ENCODE peak calls at places on chromosomes 11 and 22, in five cellular contexts. T is neuronal stem cell, E is A549, R is Caco-2, Q is tibial nerve. I is an unnamed sample. For H3K4me1, the result is how much of the 10 kb centered on the place peaks cover.

GRCh38 chr11:6817668-6818067 is 18.2 kb upstream of the OR6A2 start:
- DNase-seq in R (no peak), T (no peak), Q (no peak), E (no peak), I (no peak)

GRCh38 chr11:13277719-13278619 is at the start of gene BMAL1:
- DNase-seq in E (peak), T (no peak), Q (no peak), R (peak), I (peak)

GRCh38 chr11:110471315-110471714 is 41.6 kb downstream of the FDX1 start:
- DNase-seq in E (no peak), R (no peak), Q (no peak), T (no peak), I (no peak)

GRCh38 chr11:35859311-35859710 is 84.6 kb upstream of the LDLRAD3 start:
- DNase-seq in R (no peak), T (no peak), E (no peak), Q (no peak), I (no peak)

GRCh38 chr22:40334060-40334459 is 12.2 kb upstream of the ADSL start:
- DNase-seq in E (no peak), R (no peak), Q (no peak), T (no peak), I (no peak)

GRCh38 chr22:44795701-44796630 is 43.6 kb downstream of the ARHGAP8 start:
- DNase-seq in R (no peak), E (no peak), Q (no peak), T (no peak), I (no peak)

GRCh38 chr11:62770778-62771143 is 435 bp upstream of the TAF6L start:
- DNase-seq in E (no peak), Q (peak), T (no peak), R (peak), I (no peak)

GRCh38 chr22:38069372-38070249 is 12.4 kb downstream of the PICK1 start:
- DNase-seq in Q (no peak), E (no peak), T (no peak), R (peak), I (no peak)

GRCh38 chr11:30936476-30936875 is 350.3 kb upstream of the MPPED2 start:
- DNase-seq in E (no peak), R (no peak), Q (no peak), T (no peak), I (no peak)

GRCh38 chr11:130873766-130874165 is 42.5 kb downstream of the SNX19 start:
- DNase-seq in E (no peak), R (no peak), T (no peak), Q (no peak), I (no peak)

GRCh38 chr11:61814242-61814957 is 2.4 kb downstream of the FADS1 start:
- DNase-seq in R (peak), E (no peak), Q (peak), T (no peak), I (peak)

GRCh38 chr11:71437879-71438278 is 10.3 kb downstream of the DHCR7 start:
- DNase-seq in R (no peak), E (no peak), Q (no peak), T (no peak), I (no peak)

GRCh38 chr11:71438650-71439049 is 9.5 kb downstream of the DHCR7 start:
- DNase-seq in E (no peak), R (no peak), T (no peak), Q (no peak), I (no peak)

GRCh38 chr11:71435278-71435951 is 12.8 kb downstream of the DHCR7 start:
- DNase-seq in T (no peak), R (no peak), E (no peak), Q (no peak), I (no peak)

GRCh38 chr11:71437399-71437798 is 10.8 kb downstream of the DHCR7 start:
- DNase-seq in R (no peak), Q (no peak), E (no peak), T (no peak), I (no peak)

GRCh38 chr11:71436861-71437260 is 11.3 kb downstream of the DHCR7 start:
- DNase-seq in Q (no peak), R (no peak), E (no peak), T (no peak), I (no peak)
- H3K4me1 ChIP-seq in Q (under half), R (under half), E (under half), T (under half), I (under half)

GRCh38 chr22:20779014-20779812 is 5.3 kb downstream of the SERPIND1 start:
- DNase-seq in Q (peak), T (no peak), E (no peak), R (no peak), I (no peak)
- H3K4me1 ChIP-seq in Q (under half), T (under half), E (under half), R (under half), I (under half)

GRCh38 chr11:122140535-122140934 is 24.5 kb upstream of the BLID start:
- DNase-seq in E (no peak), T (no peak), R (no peak), Q (no peak), I (no peak)

GRCh38 chr11:122137081-122137793 is 21.2 kb upstream of the BLID start:
- DNase-seq in E (no peak), Q (no peak), R (no peak), T (no peak), I (no peak)

GRCh38 chr11:122141757-122142156 is 25.7 kb upstream of the BLID start:
- DNase-seq in R (no peak), T (no peak), Q (no peak), E (no peak), I (no peak)

GRCh38 chr11:122139595-122139866 is 23.5 kb upstream of the BLID start:
- DNase-seq in Q (no peak), T (no peak), E (no peak), R (no peak), I (no peak)

GRCh38 chr11:122138759-122139594 is 23.0 kb upstream of the BLID start:
- DNase-seq in T (no peak), R (no peak), E (no peak), Q (no peak), I (no peak)
- H3K4me1 ChIP-seq in T (under half), R (under half), E (half or more), Q (under half), I (under half)

GRCh38 chr11:67344264-67344663 is 9.1 kb downstream of the POLD4 start:
- DNase-seq in R (no peak), E (no peak), Q (no peak), T (no peak), I (no peak)
- H3K4me1 ChIP-seq in R (under half), E (under half), Q (under half), T (under half), I (under half)

I was measured in small intestine.